ENCODE peak calls at places on chromosomes 4 and X, in ten cellular contexts. I is fibroblast of pulmonary artery, D is right atrium auricular region, V is endothelial cell, K is A549, X is foreskin fibroblast, R is cardiac fibroblast, W is MM.1S, Q is glutamatergic neuron, L is WERI-Rb-1. P is an unnamed sample.

GRCh38 chr4:4396628-4397440 is 9.9 kb downstream of the NSG1 start:
- DNase-seq in I (no peak), D (no peak), V (no peak), K (no peak), X (no peak), R (peak; percentile 31), W (no peak), Q (no peak), L (no peak), P (no peak)

GRCh38 chr4:71566856-71567255 is 217.0 kb downstream of the GC start:
- DNase-seq in I (no peak), D (no peak), V (no peak), K (no peak), X (no peak), R (no peak), W (no peak), Q (no peak), L (no peak), P (no peak)

GRCh38 chr4:1403591-1404572 is 2.4 kb downstream of the NKX1-1 start:
- DNase-seq in I (no peak), D (peak; percentile 16), V (no peak), K (no peak), X (no peak), R (no peak), W (no peak), Q (peak; percentile 44), L (peak; percentile 27), P (no peak)

GRCh38 chrX:65034292-65034640 is 58.0 kb upstream of the ZC4H2 start:
- DNase-seq in I (no peak), D (no peak), V (no peak), K (no peak), X (no peak), R (no peak), W (no peak), Q (no peak), L (no peak), P (no peak)

GRCh38 chr4:8617486-8618040 is 25.0 kb downstream of the CPZ start:
- DNase-seq in I (no peak), D (no peak), V (no peak), K (no peak), X (no peak), R (no peak), W (no peak), Q (no peak), L (no peak), P (no peak)

GRCh38 chrX:11244641-11245040 is 48.6 kb upstream of the AMELX start:
- DNase-seq in I (peak; percentile 81), D (peak; percentile 63), V (no peak), K (no peak), X (peak; percentile 41), R (peak; percentile 84), W (no peak), Q (no peak), L (no peak), P (no peak)

GRCh38 chr4:159950707-159951106 is 847.8 kb downstream of the RAPGEF2 start:
- DNase-seq in I (no peak), D (no peak), V (no peak), K (no peak), X (no peak), R (no peak), W (no peak), Q (no peak), L (no peak), P (no peak)

GRCh38 chr4:123415977-123416376 is 19.4 kb downstream of the SPRY1 start:
- DNase-seq in I (peak; percentile 68), D (no peak), V (no peak), K (no peak), X (peak; percentile 31), R (peak; percentile 70), W (no peak), Q (no peak), L (no peak), P (no peak)

GRCh38 chr4:30718021-30718888 is 1.9 kb upstream of the PCDH7 start:
- DNase-seq in I (peak; percentile 31), D (no peak), V (peak; percentile 64), K (no peak), X (no peak), R (peak; percentile 50), W (no peak), Q (peak; percentile 75), L (peak; percentile 50), P (no peak)

GRCh38 chr4:73631565-73632226 is 11.5 kb upstream of the RASSF6 start:
- DNase-seq in I (no peak), D (no peak), V (no peak), K (no peak), X (no peak), R (no peak), W (peak; percentile 32), Q (no peak), L (no peak), P (no peak)

DNA sequence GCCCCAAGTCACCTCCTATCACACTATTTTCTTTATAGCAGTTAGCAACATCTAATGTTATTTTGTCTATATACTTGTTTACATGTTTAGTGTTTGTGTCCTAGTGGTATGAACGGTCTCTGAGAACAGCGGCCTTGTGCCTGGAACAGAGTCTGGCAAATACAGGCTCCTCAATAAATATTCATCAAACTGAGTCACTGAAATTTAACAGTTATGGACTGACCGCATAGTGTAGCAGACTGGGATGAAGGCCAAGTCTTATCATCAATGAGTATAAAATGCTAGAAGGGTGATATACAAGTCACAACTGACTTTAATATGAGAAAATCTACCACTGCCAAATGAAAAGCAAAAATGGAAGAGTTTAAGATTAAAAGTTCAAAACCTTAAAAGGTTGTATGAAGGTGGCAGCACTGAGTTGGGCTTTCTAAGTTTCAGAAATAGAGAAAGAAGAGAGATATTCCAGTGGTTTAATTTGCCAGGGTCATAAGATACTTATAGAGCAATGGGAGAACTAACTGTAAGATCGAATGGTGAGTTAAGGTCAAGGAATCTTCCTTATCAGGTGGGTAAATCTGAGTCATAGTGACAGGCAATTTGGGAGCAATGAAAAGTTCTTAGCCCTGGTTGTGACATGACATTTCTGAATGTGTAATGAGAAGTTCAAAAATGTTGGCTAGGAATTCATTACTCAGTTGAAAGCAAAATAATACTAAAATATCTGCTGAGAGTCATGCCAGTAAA is 34.9 kb downstream of the ELOVL6 start:
- DNase-seq in I (peak; percentile 58), D (no peak), V (no peak), K (peak; percentile 42), X (peak; percentile 58), R (peak; percentile 73), W (no peak), Q (no peak), L (no peak), P (no peak)
- TF ChIP-seq CTCF in I (peak; percentile 31), D (no peak), V (no peak), K (no peak), X (peak; percentile 19), R (peak; percentile 21), W (no peak), Q (no peak), L (no peak), P (no peak)

DNA sequence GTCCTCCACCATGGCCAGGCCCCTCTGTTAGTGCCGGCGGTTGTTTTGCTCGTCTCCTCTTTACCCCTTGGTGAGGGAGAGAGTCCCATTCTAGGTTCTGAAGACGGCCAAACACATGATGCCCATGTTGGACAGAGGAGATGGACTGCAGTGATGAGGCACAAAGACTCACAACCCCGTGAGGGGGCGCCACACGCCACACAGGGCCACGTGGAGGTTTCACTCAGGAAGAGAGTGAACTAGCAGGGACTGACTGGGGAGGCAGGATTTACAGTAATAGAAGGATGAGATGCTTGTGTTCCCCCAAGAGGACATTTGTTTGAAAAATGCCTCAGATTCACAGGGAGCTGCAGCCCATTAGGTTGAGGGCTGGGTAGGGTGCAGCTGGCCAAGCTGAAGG is 655.3 kb upstream of the FRG1 start:
- DNase-seq in I (no peak), D (no peak), V (no peak), K (no peak), X (no peak), R (no peak), W (no peak), Q (no peak), L (no peak), P (no peak)
- TF ChIP-seq CTCF in I (no peak), D (no peak), V (no peak), K (no peak), X (no peak), R (no peak), W (no peak), Q (no peak), L (no peak), P (no peak)

GRCh38 chrX:2581296-2581695 is 80.5 kb upstream of the DHRSX start:
- DNase-seq in I (no peak), D (no peak), V (no peak), K (no peak), X (no peak), R (no peak), W (no peak), Q (no peak), L (no peak), P (no peak)

GRCh38 chrX:2574271-2574670 is 73.5 kb upstream of the DHRSX start:
- DNase-seq in I (no peak), D (no peak), V (no peak), K (no peak), X (no peak), R (no peak), W (no peak), Q (no peak), L (no peak), P (no peak)

GRCh38 chrX:2578864-2579263 is 78.1 kb upstream of the DHRSX start:
- DNase-seq in I (no peak), D (no peak), V (no peak), K (no peak), X (no peak), R (no peak), W (no peak), Q (no peak), L (no peak), P (no peak)

GRCh38 chrX:2576793-2577192 is 76.0 kb upstream of the DHRSX start:
- DNase-seq in I (no peak), D (no peak), V (no peak), K (peak; percentile 81), X (no peak), R (no peak), W (no peak), Q (no peak), L (no peak), P (no peak)

GRCh38 chrX:2577844-2578444 is 77.2 kb upstream of the DHRSX start:
- DNase-seq in I (no peak), D (no peak), V (no peak), K (no peak), X (no peak), R (no peak), W (peak; percentile 26), Q (no peak), L (no peak), P (no peak)
- TF ChIP-seq CTCF in I (no peak), D (no peak), V (no peak), K (no peak), X (no peak), R (no peak), W (no peak), Q (no peak), L (no peak), P (no peak)

DNA sequence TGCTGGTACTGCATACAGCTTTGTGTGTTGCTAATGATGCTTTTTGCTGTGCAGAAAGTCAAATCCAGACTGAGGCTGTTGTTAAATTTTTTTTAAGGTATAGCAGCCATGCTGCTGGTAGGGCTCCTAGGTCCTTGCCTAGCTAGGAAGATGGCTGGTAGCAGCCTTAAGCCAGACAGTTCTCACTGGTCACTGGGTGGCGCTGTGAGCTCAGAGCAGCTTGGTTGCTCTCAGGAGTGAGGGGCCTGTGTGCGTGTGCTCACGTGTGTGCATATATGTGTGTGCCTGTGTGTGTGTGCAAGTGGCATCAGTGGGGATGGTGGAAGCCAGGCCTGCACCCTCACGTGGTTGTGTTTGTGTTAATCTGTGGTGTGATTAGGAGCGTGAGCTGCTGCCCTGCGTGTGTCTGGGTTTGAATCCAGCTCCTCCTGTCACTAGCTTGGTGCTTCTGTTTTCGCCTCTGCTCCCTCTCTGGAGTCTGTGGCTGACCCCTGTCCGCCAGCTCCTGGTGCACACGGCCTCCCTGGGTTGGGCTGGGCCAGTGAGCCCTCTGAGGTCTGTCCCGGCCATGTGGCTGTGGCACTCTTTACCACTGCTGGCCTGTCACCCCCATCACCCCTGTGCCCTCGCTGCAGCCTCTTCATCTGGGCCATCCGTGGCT is 46.1 kb downstream of the SORCS2 start:
- DNase-seq in I (no peak), D (no peak), V (no peak), K (peak; percentile 29), X (no peak), R (no peak), W (no peak), Q (peak; percentile 71), L (peak; percentile 85), P (no peak)
- TF ChIP-seq CTCF in I (no peak), D (no peak), V (no peak), K (no peak), X (peak; percentile 16), R (no peak), W (peak; percentile 12), Q (peak; percentile 55), L (peak; percentile 96), P (no peak)

P was measured in CD4-positive, alpha-beta T cell.